ENCODE peak calls at places on chromosomes 7 and 10, in ten cellular contexts. X, Z, I, U, Y, D, S, V, E and K are unnamed samples.

GRCh38 chr10:48598243-48598935 is 6.5 kb downstream of the ARHGAP22 start:
- ATAC-seq in I (no peak), Y (no peak), V (no peak), E (no peak), S (no peak), X (no peak), D (no peak), U (no peak), Z (no peak), K (no peak)

GRCh38 chr10:48536916-48537890 is 67.7 kb downstream of the ARHGAP22 start:
- ATAC-seq in U (no peak), E (no peak), D (peak), V (no peak), I (no peak), Y (no peak), S (no peak), Z (peak), X (no peak), K (no peak)

GRCh38 chr7:94050046-94050445 is 45.9 kb upstream of the BET1 start:
- ATAC-seq in V (no peak), Z (peak), I (no peak), Y (peak), E (no peak), S (no peak), D (peak), X (no peak), U (no peak), K (no peak)

GRCh38 chr7:39260279-39260844 is 282.7 kb downstream of the POU6F2 start:
- ATAC-seq in D (peak), Y (no peak), I (no peak), E (no peak), V (no peak), S (no peak), X (no peak), U (no peak), Z (no peak), K (no peak)

GRCh38 chr10:128080641-128081040 is 45.6 kb downstream of the MKI67 start:
- ATAC-seq in S (no peak), X (no peak), Z (no peak), I (no peak), U (no peak), V (no peak), D (no peak), Y (no peak), E (no peak), K (no peak)

GRCh38 chr10:63171255-63171654 is 38.1 kb downstream of the NRBF2 start:
- ATAC-seq in I (no peak), E (no peak), U (no peak), X (no peak), Y (no peak), V (no peak), D (no peak), Z (no peak), S (peak), K (no peak)

GRCh38 chr7:115734643-115735042 is 295.9 kb downstream of the TFEC start:
- ATAC-seq in S (no peak), X (no peak), U (no peak), E (no peak), Y (no peak), V (no peak), Z (no peak), D (no peak), I (no peak), K (no peak)

GRCh38 chr7:118902600-118902999 is 678.1 kb downstream of the ANKRD7 start:
- ATAC-seq in Z (no peak), S (no peak), V (no peak), U (no peak), E (no peak), Y (no peak), X (no peak), D (no peak), I (no peak), K (no peak)

GRCh38 chr10:96338279-96338925 is 20.4 kb downstream of the OPALIN start:
- ATAC-seq in X (no peak), U (no peak), D (no peak), Y (no peak), V (no peak), E (no peak), I (no peak), Z (no peak), S (no peak), K (no peak)

GRCh38 chr10:37774351-37774750 is 83.1 kb downstream of the ZNF248 start:
- ATAC-seq in E (no peak), V (no peak), Y (no peak), I (no peak), D (no peak), S (no peak), X (no peak), U (no peak), Z (no peak), K (no peak)

GRCh38 chr7:87146740-87147386 is 5.4 kb upstream of the DMTF1 start:
- ATAC-seq in U (no peak), I (no peak), V (no peak), E (no peak), Z (no peak), D (no peak), S (no peak), Y (no peak), X (no peak), K (no peak)

GRCh38 chr7:39133088-39133487 is 155.4 kb downstream of the POU6F2 start:
- ATAC-seq in V (no peak), Y (no peak), Z (no peak), S (no peak), D (no peak), X (no peak), I (no peak), U (no peak), E (no peak), K (no peak)

GRCh38 chr10:29703276-29703675 is 68.5 kb upstream of the SVIL start:
- ATAC-seq in Y (no peak), I (no peak), Z (no peak), U (no peak), D (no peak), V (no peak), X (no peak), E (no peak), S (no peak), K (no peak)

GRCh38 chr7:32879460-32879859 is 12.1 kb downstream of the KBTBD2 start:
- ATAC-seq in Z (peak), X (no peak), Y (peak), U (peak), V (no peak), E (no peak), S (peak), D (no peak), I (peak), K (no peak)

GRCh38 chr10:78911533-78912340 is 157.0 kb upstream of the ZMIZ1 start:
- ATAC-seq in Y (peak), V (no peak), S (no peak), E (no peak), Z (peak), D (peak), I (no peak), U (no peak), X (no peak), K (no peak)

GRCh38 chr7:152105205-152105604 is 79.7 kb downstream of the GALNT11 start:
- ATAC-seq in S (no peak), Z (no peak), X (no peak), V (no peak), Y (no peak), D (no peak), U (no peak), I (no peak), E (no peak), K (no peak)

GRCh38 chr10:78007172-78007571 is 22.1 kb downstream of the POLR3A start:
- ATAC-seq in E (no peak), S (no peak), I (peak), X (no peak), Z (no peak), D (no peak), Y (no peak), V (no peak), U (no peak), K (no peak)

GRCh38 chr10:5036511-5036910 is 32.9 kb upstream of the AKR1C2 start:
- ATAC-seq in U (no peak), I (no peak), D (no peak), Y (no peak), Z (no peak), X (no peak), S (no peak), V (no peak), E (no peak), K (no peak)

GRCh38 chr10:124704428-124704805 is 39.8 kb downstream of the FAM53B start:
- ATAC-seq in I (no peak), S (no peak), E (no peak), V (no peak), Z (no peak), D (no peak), U (no peak), X (no peak), Y (no peak), K (no peak)

GRCh38 chr10:125739994-125740679 is 20.6 kb downstream of the EDRF1 start:
- ATAC-seq in Y (no peak), D (no peak), U (no peak), I (no peak), S (no peak), X (no peak), E (no peak), V (no peak), Z (no peak), K (no peak)

GRCh38 chr10:116000151-116000550 is 272.9 kb downstream of the GFRA1 start:
- ATAC-seq in D (no peak), V (no peak), S (no peak), E (no peak), I (no peak), Y (peak), U (no peak), Z (no peak), X (no peak), K (no peak)

GRCh38 chr10:109698888-109699685 is 224.2 kb downstream of the XPNPEP1 start:
- ATAC-seq in Z (no peak), E (no peak), U (no peak), Y (no peak), V (no peak), S (no peak), I (no peak), D (no peak), X (no peak), K (no peak)

GRCh38 chr10:103493911-103494877 is 689 bp downstream of the NEURL1 start:
- ATAC-seq in U (no peak), X (peak), S (no peak), D (no peak), E (peak), Z (peak), Y (peak), V (no peak), I (peak), K (peak)

GRCh38 chr7:131122394-131122793 is 205.3 kb upstream of the MKLN1 start:
- ATAC-seq in X (no peak), D (no peak), E (no peak), S (no peak), V (no peak), I (no peak), U (no peak), Y (no peak), Z (no peak), K (no peak)

GRCh38 chr7:127320974-127321373 is 68.2 kb upstream of the GRM8 start:
- ATAC-seq in S (no peak), V (no peak), Y (no peak), U (no peak), Z (no peak), D (no peak), I (no peak), E (no peak), X (no peak), K (no peak)

GRCh38 chr10:4984971-4985594 is 18.6 kb downstream of the AKR1C2 start:
- ATAC-seq in X (no peak), Y (peak), V (no peak), I (peak), Z (no peak), U (no peak), D (peak), S (peak), E (peak), K (peak)

GRCh38 chr7:66970310-66970709 is 25.1 kb downstream of the SBDS start:
- ATAC-seq in Z (no peak), E (no peak), D (no peak), S (no peak), V (peak), Y (no peak), U (peak), X (no peak), I (peak), K (no peak)

GRCh38 chr10:22611425-22612111 is 102.8 kb downstream of the PIP4K2A start:
- ATAC-seq in I (no peak), Y (no peak), Z (no peak), E (no peak), U (no peak), X (no peak), D (no peak), S (no peak), V (no peak), K (no peak)

GRCh38 chr10:100554902-100555301 is 19.2 kb downstream of the HIF1AN start:
- ATAC-seq in D (no peak), Z (no peak), I (peak), S (no peak), E (no peak), Y (peak), V (no peak), U (no peak), X (no peak), K (no peak)

GRCh38 chr7:27252935-27253333 is 10.3 kb downstream of the EVX1 start:
- ATAC-seq in D (no peak), U (no peak), V (no peak), X (no peak), Z (no peak), Y (no peak), S (no peak), I (no peak), E (no peak), K (no peak)

GRCh38 chr7:17447728-17448478 is 149.5 kb downstream of the AHR start:
- ATAC-seq in U (no peak), I (peak), Z (no peak), Y (no peak), D (no peak), S (no peak), V (no peak), E (peak), X (no peak), K (no peak)

DNA sequence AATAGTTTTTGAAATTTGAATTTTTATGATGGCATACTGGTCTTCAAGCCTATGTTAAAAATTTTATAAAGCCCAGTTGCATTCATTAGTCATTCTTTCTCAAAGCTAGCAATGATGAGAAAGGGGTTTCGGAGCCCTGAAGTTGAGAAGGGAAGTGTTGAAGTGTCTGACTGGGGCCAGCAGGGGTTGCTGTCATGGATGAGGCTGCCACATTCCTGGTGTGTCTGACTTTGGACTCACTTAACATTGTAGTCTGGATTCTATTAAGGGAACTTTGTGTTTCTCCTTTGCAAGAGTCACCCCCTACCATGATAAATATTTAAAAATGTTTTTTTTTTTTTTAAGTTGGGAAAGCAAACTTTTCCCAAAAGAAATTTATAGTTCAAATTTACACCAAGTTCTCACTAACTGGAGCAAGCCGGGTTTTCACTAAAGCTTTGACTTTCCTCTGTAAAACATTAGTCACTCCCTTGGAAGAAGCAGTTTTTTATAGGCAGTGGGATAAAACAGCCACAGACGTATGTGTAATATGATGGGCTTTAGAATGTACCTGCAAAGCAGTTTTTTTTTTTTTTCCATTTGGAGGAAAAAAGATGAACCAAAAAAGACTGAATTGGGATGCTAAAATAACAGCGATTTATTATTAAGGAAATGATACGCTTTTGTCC is 243.6 kb downstream of the TWIST1 start:
- ATAC-seq in U (no peak), Y (no peak), D (no peak), I (no peak), E (peak), Z (no peak), V (peak), X (no peak), S (no peak), K (no peak)
- TF ChIP-seq CTCF in U (no peak), Y (no peak), D (no peak), I (no peak), E (peak), Z (no peak), V (no peak), X (no peak), S (no peak), K (no peak)

GRCh38 chr7:45176886-45177731 is 19.5 kb downstream of the RAMP3 start:
- ATAC-seq in Y (no peak), D (no peak), X (no peak), S (no peak), Z (no peak), I (no peak), E (no peak), V (no peak), U (no peak), K (no peak)

GRCh38 chr7:45177801-45178200 is 20.2 kb downstream of the RAMP3 start:
- ATAC-seq in Y (no peak), X (no peak), D (no peak), E (no peak), U (no peak), V (peak), S (no peak), I (no peak), Z (no peak), K (no peak)

GRCh38 chr7:45180084-45180986 is 22.7 kb downstream of the RAMP3 start:
- ATAC-seq in X (no peak), I (no peak), V (no peak), E (no peak), D (no peak), U (no peak), Y (no peak), S (no peak), Z (no peak), K (no peak)

GRCh38 chr7:45179666-45180065 is 22.1 kb downstream of the RAMP3 start:
- ATAC-seq in U (no peak), X (no peak), E (no peak), D (no peak), Y (no peak), Z (no peak), V (no peak), I (no peak), S (no peak), K (no peak)

DNA sequence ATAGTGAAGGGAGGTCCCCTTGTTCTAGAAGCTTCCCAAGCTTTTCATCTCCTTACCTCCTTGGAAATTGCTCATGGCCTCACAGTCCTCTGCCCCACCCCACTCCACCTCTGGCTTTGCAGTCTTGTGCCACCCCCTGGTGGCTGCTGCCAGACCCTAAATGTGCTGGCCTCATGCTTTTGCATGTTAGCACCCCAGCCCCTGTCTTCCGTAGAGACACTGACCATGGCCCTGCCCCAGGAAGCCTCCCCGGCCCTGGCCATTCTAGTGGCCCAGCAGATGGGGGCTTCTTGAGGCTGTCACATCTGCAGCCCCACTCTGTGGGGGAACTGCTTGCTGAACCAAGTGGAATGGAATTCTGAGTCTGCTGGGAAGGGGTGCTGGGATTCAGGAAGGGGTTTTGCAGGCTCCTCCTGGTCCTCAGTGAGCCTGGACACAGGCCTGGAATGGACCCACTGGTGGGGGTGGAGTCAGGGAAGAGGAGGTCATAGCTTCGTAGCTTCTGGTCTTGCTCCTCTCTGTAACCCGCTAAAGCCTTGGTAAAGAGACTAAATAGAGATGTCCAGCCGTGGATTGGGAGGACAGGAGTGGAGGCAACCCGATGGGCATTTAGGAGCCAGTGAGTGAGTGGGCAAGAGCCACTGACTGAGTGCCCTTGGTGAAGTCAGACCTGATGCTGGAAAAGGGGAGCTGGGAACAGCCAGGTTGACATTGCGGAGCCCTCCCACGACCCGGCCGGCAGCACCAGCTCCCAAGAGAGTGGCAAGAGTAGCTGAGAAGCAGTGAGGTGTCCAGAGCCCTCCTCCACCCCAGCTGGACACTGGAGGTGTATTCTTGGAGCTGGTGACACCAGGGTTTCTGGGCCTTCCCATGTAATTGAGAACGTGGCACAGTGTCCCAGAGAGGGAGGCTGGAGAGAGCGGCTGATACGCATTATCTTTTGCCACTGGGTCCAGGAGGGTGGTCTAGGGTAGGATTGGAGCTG is 20.9 kb downstream of the RAMP3 start:
- ATAC-seq in X (no peak), D (no peak), I (peak), Y (no peak), Z (no peak), E (no peak), V (peak), U (peak), S (no peak), K (no peak)
- H3K27ac ChIP-seq in X (no peak), D (peak), I (no peak), Y (no peak), Z (no peak), E (no peak), V (no peak), U (no peak), S (no peak), K (no peak)

GRCh38 chr7:44565795-44566559 is 7.7 kb downstream of the DDX56 start:
- ATAC-seq in E (peak), S (peak), I (peak), X (no peak), Z (peak), V (peak), U (peak), D (no peak), Y (peak), K (peak)
- TF ChIP-seq CTCF in E (no peak), S (no peak), I (peak), X (no peak), Z (peak), V (no peak), U (peak), D (no peak), Y (no peak), K (no peak)

DNA sequence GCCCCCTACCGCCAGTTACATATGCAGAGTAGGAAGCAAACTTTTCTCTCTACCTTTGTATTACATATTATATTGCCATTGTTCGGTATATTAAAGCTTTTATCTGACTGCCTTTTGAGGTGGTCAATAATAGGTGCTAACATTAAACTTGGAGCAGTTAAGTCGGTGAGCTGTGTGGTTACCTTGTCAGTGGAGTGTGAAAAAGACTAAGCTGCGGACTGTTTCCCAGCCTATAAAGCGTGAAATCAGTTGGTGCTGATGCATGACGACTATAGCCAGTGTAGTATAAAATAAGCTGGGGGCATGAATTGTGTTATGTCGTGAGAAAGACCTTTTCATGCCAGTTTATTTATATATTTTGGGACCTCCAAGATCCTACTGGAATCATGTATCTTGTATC is 33.7 kb downstream of the R3HCC1L start:
- ATAC-seq in I (no peak), V (no peak), Y (no peak), U (no peak), D (no peak), E (no peak), S (no peak), Z (no peak), X (no peak), K (no peak)
- H3K27ac ChIP-seq in I (no peak), V (no peak), Y (no peak), U (no peak), D (no peak), E (no peak), S (no peak), Z (no peak), X (no peak), K (no peak)

DNA sequence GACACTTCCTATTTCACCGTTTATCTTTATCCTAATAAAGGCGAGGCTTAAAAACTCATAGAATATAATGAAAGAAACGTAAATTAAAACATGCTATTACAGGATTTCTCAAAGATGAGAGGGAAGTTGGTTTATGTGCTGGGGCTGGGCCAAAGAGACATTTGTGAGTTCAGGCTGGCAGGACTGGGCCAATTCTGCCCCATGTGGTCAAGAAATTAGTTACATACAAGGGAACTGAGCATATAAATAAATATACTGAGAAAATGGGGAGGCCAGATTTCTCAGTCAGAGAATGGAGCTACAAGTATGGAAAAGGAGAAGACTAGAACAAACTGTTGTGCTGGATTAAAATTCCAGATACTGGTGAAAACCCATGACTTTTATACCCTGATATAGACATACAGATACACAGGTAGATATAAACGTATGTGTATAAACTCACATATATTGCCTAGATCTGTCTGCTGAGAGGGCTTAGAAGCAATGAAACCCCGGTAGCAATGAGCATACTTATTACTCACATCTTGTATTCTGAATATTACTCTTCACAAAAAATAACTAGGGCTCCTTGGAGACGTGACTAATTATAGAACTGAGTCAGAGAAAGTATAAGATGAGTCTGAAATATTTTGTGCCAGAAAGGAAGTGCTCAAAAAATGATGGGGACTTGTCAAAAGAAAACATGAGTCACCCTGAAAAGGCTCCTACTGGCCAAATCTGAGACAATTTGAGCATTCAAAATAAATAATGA is 155.7 kb upstream of the FGFR2 start:
- ATAC-seq in X (peak), V (peak), I (peak), Y (no peak), S (peak), E (peak), U (no peak), Z (peak), D (no peak), K (no peak)
- TF ChIP-seq CTCF in X (no peak), V (peak), I (no peak), Y (no peak), S (no peak), E (peak), U (peak), Z (no peak), D (no peak), K (no peak)